ENCODE peak calls at places on chromosomes 6 and 20, in six cellular contexts. Q is PC-3, F is GM23248, S is HepG2, M is GM23338, D is GM12878. A is an unnamed sample.

GRCh38 chr20:41030536-41031242 is 2.1 kb downstream of the TOP1 start:
- DNase-seq in D (no peak), Q (peak; percentile 44), S (peak; percentile 24), F (peak; percentile 62), M (no peak), A (no peak)

GRCh38 chr6:7652957-7653356 is 63.0 kb downstream of the SNRNP48 start:
- DNase-seq in F (no peak), S (no peak), D (no peak), Q (no peak), M (no peak), A (no peak)

GRCh38 chr20:22374066-22374465 is 210.3 kb downstream of the FOXA2 start:
- DNase-seq in M (no peak), Q (peak; percentile 85), S (no peak), D (no peak), F (no peak), A (no peak)

GRCh38 chr20:50467618-50468373 is 42.4 kb upstream of the PTPN1 start:
- DNase-seq in F (peak; percentile 63), M (peak; percentile 69), Q (peak; percentile 60), S (peak; percentile 77), D (no peak), A (no peak)

GRCh38 chr6:106510090-106510970 is 119.0 kb downstream of the RTN4IP1 start:
- DNase-seq in S (peak; percentile 40), M (peak; percentile 71), Q (peak; percentile 85), D (no peak), F (peak; percentile 62), A (peak; percentile 63)

GRCh38 chr6:30914854-30915590 is 984 bp downstream of the VARS2 start:
- DNase-seq in D (no peak), S (no peak), M (no peak), F (peak; percentile 31), Q (no peak), A (no peak)

GRCh38 chr6:159217595-159218275 is 48.5 kb downstream of the FNDC1 start:
- DNase-seq in M (peak; percentile 90), F (peak; percentile 82), S (peak; percentile 29), Q (peak; percentile 33), D (peak; percentile 4), A (peak; percentile 65)

GRCh38 chr6:119463081-119463626 is 113.6 kb upstream of the MAN1A1 start:
- DNase-seq in S (no peak), F (no peak), M (no peak), Q (no peak), D (peak; percentile 75), A (no peak)

GRCh38 chr6:91812596-91813274 is 1225.9 kb upstream of the MAP3K7 start:
- DNase-seq in M (no peak), Q (no peak), S (no peak), D (no peak), F (no peak), A (no peak)

GRCh38 chr6:43496370-43497128 is 13.6 kb downstream of the LRRC73 start:
- DNase-seq in F (peak; percentile 86), Q (no peak), D (no peak), M (peak; percentile 72), S (peak; percentile 80), A (peak; percentile 71)

GRCh38 chr20:57289401-57290177 is 23.1 kb upstream of the BMP7 start:
- DNase-seq in D (no peak), Q (no peak), S (no peak), F (no peak), M (no peak), A (no peak)

GRCh38 chr20:6265204-6265904 is 142.5 kb upstream of the FERMT1 start:
- DNase-seq in F (peak; percentile 71), D (no peak), Q (peak; percentile 72), S (peak; percentile 55), M (peak; percentile 61), A (peak; percentile 74)

GRCh38 chr6:108408453-108408852 is 113.6 kb downstream of the AFG1L start:
- DNase-seq in Q (no peak), M (no peak), D (no peak), S (peak; percentile 20), F (peak; percentile 15), A (peak; percentile 43)

GRCh38 chr6:18241208-18241836 is 23.0 kb downstream of the DEK start:
- DNase-seq in Q (peak; percentile 78), F (peak; percentile 54), D (no peak), M (no peak), S (peak; percentile 43), A (no peak)

GRCh38 chr20:25054995-25055629 is 2.8 kb downstream of the ACSS1 start:
- DNase-seq in S (peak; percentile 80), Q (peak; percentile 53), F (peak; percentile 77), D (no peak), M (no peak), A (no peak)

GRCh38 chr6:35092362-35093117 is 48.6 kb downstream of the TCP11 start:
- DNase-seq in F (peak; percentile 80), M (no peak), D (no peak), S (no peak), Q (no peak), A (peak; percentile 77)

GRCh38 chr20:41287327-41287726 is 30.2 kb downstream of the ZHX3 start:
- DNase-seq in F (peak; percentile 92), D (no peak), M (no peak), Q (peak; percentile 56), S (no peak), A (no peak)

GRCh38 chr20:54585222-54585621 is 109.8 kb downstream of the DOK5 start:
- DNase-seq in Q (no peak), S (no peak), F (no peak), M (no peak), D (no peak), A (no peak)

GRCh38 chr20:59645761-59646171 is 41.4 kb downstream of the PHACTR3 start:
- DNase-seq in S (no peak), D (no peak), F (peak; percentile 7), M (no peak), Q (peak; percentile 8), A (no peak)

GRCh38 chr6:30820196-30820595 is 64.1 kb upstream of the DDR1 start:
- DNase-seq in D (no peak), S (peak; percentile 65), F (peak; percentile 88), Q (peak; percentile 95), M (no peak), A (peak; percentile 75)

GRCh38 chr6:3750324-3751018 is 1.0 kb downstream of the PXDC1 start:
- DNase-seq in Q (peak; percentile 57), S (peak; percentile 62), D (no peak), F (peak; percentile 91), M (peak; percentile 69), A (peak; percentile 89)

GRCh38 chr6:28633445-28634215 is 107.9 kb downstream of the GPX5 start:
- DNase-seq in S (no peak), M (peak; percentile 88), D (no peak), Q (no peak), F (no peak), A (no peak)

GRCh38 chr6:28635547-28636158 is 110.0 kb downstream of the GPX5 start:
- DNase-seq in M (peak; percentile 60), Q (no peak), D (no peak), S (no peak), F (peak; percentile 4), A (no peak)

GRCh38 chr6:28632326-28632851 is 106.7 kb downstream of the GPX5 start:
- DNase-seq in Q (no peak), D (no peak), F (no peak), M (no peak), S (peak; percentile 16), A (no peak)

GRCh38 chr6:28634758-28635546 is 109.3 kb downstream of the GPX5 start:
- DNase-seq in Q (peak; percentile 48), S (peak; percentile 50), F (peak; percentile 36), M (peak; percentile 79), D (no peak), A (peak; percentile 53)

GRCh38 chr6:28634406-28634757 is 108.7 kb downstream of the GPX5 start:
- DNase-seq in M (no peak), F (no peak), D (no peak), Q (no peak), S (no peak), A (no peak)
- TF ChIP-seq EZH2 in M (no peak), F (no peak), D (no peak), Q (no peak), S (no peak), A (no peak)

GRCh38 chr20:45909336-45909808 is 2.6 kb downstream of the PLTP start:
- DNase-seq in F (no peak), Q (no peak), M (no peak), D (no peak), S (peak; percentile 71), A (no peak)
- H3K4me3 ChIP-seq in F (no peak overlapping the region), Q (no peak overlapping the region), M (no peak overlapping the region), D (no peak overlapping the region), S (peak overlapping the region; percentile 49), A (no peak overlapping the region)

GRCh38 chr20:51648571-51648947 is 106.0 kb upstream of the NFATC2 start:
- DNase-seq in D (no peak), M (no peak), Q (no peak), F (no peak), S (no peak), A (no peak)
- TF ChIP-seq EZH2 in D (no peak), M (no peak), Q (no peak), F (no peak), S (no peak), A (no peak)

DNA sequence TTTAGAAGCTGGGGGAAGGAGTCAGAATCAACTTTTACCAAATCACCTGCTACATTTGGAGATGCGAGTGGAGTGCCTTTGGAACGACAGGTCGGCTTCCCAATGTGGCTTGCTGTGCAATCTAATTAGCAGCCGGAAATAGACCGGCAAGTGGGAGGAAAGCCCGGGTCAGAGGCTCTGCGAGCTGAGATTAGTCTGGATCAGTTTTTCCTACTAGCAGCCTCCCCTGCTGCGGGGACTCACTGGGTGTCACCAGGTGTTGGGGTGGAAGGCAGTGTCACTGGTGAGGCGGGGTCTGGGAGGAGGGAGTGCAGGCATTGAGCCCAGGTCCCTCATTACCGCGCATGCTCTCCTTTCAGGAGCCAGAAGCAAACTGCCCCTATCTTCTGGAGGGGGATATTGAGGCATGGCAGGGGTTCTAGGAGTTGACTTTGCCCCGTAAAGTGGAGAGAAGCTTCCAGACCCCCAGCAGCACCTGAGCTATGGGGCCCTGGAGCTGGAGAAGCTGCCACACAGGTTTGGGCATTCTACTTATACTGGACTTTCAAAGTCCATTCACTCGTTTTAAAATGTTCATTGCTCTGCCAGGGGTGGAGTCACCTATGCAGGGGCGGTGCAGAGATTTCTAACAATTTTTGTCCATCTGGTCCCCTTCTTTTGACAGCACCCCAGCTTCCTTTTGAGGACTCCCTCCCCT is 11.1 kb downstream of the SULF2 start:
- DNase-seq in Q (no peak), S (no peak), D (no peak), M (no peak), F (no peak), A (peak; percentile 46)
- H3K4me3 ChIP-seq in Q (no peak overlapping the region), S (no peak overlapping the region), D (no peak overlapping the region), M (no peak overlapping the region), F (no peak overlapping the region), A (no peak overlapping the region)

DNA sequence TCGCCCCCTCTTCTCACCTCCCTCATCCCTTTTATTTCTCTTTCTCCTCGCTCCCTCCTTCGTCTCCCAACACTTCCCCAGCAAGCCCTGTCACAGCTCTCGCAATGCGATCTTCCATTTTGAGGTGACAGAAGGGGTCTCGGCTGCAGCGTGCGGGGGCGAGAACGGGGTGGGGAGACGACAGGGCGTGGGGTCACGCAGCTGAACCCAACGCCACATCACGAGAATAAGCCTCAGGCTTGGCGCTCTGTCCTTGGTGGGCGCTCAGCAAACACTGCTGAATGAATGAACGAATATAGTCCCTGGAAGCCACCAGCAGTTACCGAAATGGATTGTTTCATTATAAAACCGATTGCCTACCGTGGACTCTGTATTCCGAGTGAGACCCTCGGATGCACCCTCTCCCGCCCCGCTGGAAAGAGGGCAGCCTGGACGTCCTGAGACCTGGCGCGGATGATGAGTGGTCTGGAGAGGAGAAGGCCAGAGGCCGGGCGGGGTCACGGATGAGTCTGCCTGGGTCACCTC is 3.9 kb downstream of the NRN1 start:
- DNase-seq in Q (no peak), M (no peak), D (no peak), F (no peak), S (no peak), A (no peak)
- TF ChIP-seq EZH2 in Q (no peak), M (peak; percentile 93), D (no peak), F (no peak), S (no peak), A (peak; percentile 36)

A was measured in hepatocyte.